ENCODE peak calls at places on chromosomes 2 and 18, in nine cellular contexts. E is neural progenitor cell, S is left lung, M is right lobe of liver, Q is pancreas, I is type B pancreatic cell, V is cardiac muscle cell, F is bronchial epithelial cell, G is fibroblast of lung. Z is an unnamed sample.

GRCh38 chr2:52659536-52659935 is 1108.1 kb upstream of the CHAC2 start:
- DNase-seq in E (no peak), S (no peak), M (no peak), Q (no peak), I (no peak), V (no peak), F (no peak), G (peak), Z (no peak)

GRCh38 chr18:5294113-5294617 is 1.4 kb downstream of the ZBTB14 start:
- DNase-seq in E (no peak), S (no peak), M (peak), Q (peak), I (no peak), V (no peak), F (no peak), G (peak), Z (no peak)

GRCh38 chr2:29688429-29688828 is 233.0 kb downstream of the ALK start:
- DNase-seq in E (no peak), S (no peak), M (no peak), Q (no peak), I (no peak), V (no peak), F (no peak), G (no peak), Z (no peak)

GRCh38 chr2:280655-281110 is 7.2 kb downstream of the ALKAL2 start:
- DNase-seq in E (no peak), S (no peak), M (no peak), Q (peak), I (no peak), V (no peak), F (no peak), G (no peak), Z (no peak)

GRCh38 chr2:1748741-1749488 is 4.6 kb upstream of the PXDN start:
- DNase-seq in E (no peak), S (no peak), M (no peak), Q (peak), I (no peak), V (no peak), F (no peak), G (peak), Z (peak)

GRCh38 chr18:27843783-27844415 is 333.0 kb downstream of the CDH2 start:
- DNase-seq in E (no peak), S (no peak), M (no peak), Q (no peak), I (no peak), V (no peak), F (peak), G (peak), Z (no peak)

GRCh38 chr2:230582851-230583283 is 129.8 kb upstream of the CAB39 start:
- DNase-seq in E (no peak), S (no peak), M (no peak), Q (no peak), I (no peak), V (no peak), F (peak), G (peak), Z (no peak)

GRCh38 chr2:48496867-48497266 is 33.1 kb upstream of the STON1 start:
- DNase-seq in E (no peak), S (no peak), M (no peak), Q (no peak), I (no peak), V (no peak), F (no peak), G (peak), Z (no peak)

GRCh38 chr2:200703132-200703925 is 108.4 kb upstream of the BZW1 start:
- DNase-seq in E (peak), S (no peak), M (no peak), Q (peak), I (no peak), V (peak), F (peak), G (peak), Z (no peak)

GRCh38 chr2:35199298-35199697 is 1156.3 kb upstream of the CRIM1 start:
- DNase-seq in E (no peak), S (no peak), M (no peak), Q (no peak), I (no peak), V (no peak), F (no peak), G (no peak), Z (no peak)

GRCh38 chr2:25043241-25043867 is 1.5 kb downstream of the EFR3B start:
- DNase-seq in E (peak), S (no peak), M (no peak), Q (no peak), I (no peak), V (peak), F (peak), G (peak), Z (peak)

GRCh38 chr2:239884051-239884405 is 141.1 kb downstream of the NDUFA10 start:
- DNase-seq in E (no peak), S (no peak), M (no peak), Q (no peak), I (peak), V (no peak), F (no peak), G (no peak), Z (no peak)

GRCh38 chr2:26846334-26846863 is 1.5 kb upstream of the DPYSL5 start:
- DNase-seq in E (peak), S (peak), M (peak), Q (peak), I (peak), V (peak), F (peak), G (peak), Z (peak)

GRCh38 chr18:13427354-13427753 is 208.8 kb downstream of the LDLRAD4 start:
- DNase-seq in E (no peak), S (no peak), M (no peak), Q (no peak), I (no peak), V (no peak), F (no peak), G (no peak), Z (no peak)

GRCh38 chr2:182717451-182718215 is 1.6 kb downstream of the DNAJC10 start:
- DNase-seq in E (no peak), S (no peak), M (no peak), Q (no peak), I (no peak), V (no peak), F (no peak), G (no peak), Z (no peak)

GRCh38 chr18:49212819-49213218 is 247.6 kb downstream of the DYM start:
- DNase-seq in E (no peak), S (no peak), M (no peak), Q (no peak), I (no peak), V (no peak), F (no peak), G (peak), Z (no peak)

GRCh38 chr18:74334242-74334893 is 18.7 kb downstream of the C18orf63 start:
- DNase-seq in E (no peak), S (no peak), M (no peak), Q (no peak), I (no peak), V (no peak), F (no peak), G (no peak), Z (no peak)

GRCh38 chr18:74329688-74330205 is 14.1 kb downstream of the C18orf63 start:
- DNase-seq in E (no peak), S (no peak), M (no peak), Q (no peak), I (no peak), V (no peak), F (no peak), G (no peak), Z (no peak)

GRCh38 chr18:74333091-74333490 is 17.5 kb downstream of the C18orf63 start:
- DNase-seq in E (no peak), S (no peak), M (no peak), Q (no peak), I (no peak), V (no peak), F (no peak), G (no peak), Z (no peak)

GRCh38 chr18:74328196-74328595 is 12.6 kb downstream of the C18orf63 start:
- DNase-seq in E (no peak), S (no peak), M (no peak), Q (no peak), I (no peak), V (no peak), F (no peak), G (no peak), Z (no peak)

GRCh38 chr18:74331404-74331803 is 15.8 kb downstream of the C18orf63 start:
- DNase-seq in E (peak), S (no peak), M (no peak), Q (no peak), I (no peak), V (peak), F (peak), G (peak), Z (no peak)
- TF ChIP-seq CTCF in E (peak), S (peak), M (peak), Q (no peak), I (peak), V (peak), F (peak), G (peak), Z (no peak)

DNA sequence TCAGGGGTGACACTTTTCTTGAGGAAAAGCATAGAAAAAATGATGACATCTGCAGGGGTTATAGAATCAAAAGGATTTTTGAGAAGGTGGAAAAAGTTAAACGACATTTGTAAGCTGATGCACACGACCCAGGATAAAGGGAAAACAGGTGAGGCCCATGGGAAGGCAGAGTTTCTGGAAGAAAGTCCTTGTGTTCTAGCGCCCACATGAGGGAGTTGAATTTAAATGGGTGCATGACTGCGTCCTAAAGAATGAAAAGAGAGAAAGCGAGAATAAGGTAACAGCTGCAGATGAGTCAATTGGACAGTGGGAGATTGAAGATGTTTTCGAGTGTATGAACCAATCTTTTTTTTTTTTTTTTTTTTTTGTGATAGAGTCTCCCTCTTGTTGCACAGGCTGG is 158.1 kb downstream of the GALR1 start:
- DNase-seq in E (no peak), S (no peak), M (no peak), Q (no peak), I (no peak), V (no peak), F (no peak), G (no peak), Z (no peak)
- TF ChIP-seq CTCF in E (peak), S (no peak), M (no peak), Q (no peak), I (no peak), V (no peak), F (no peak), G (no peak), Z (no peak)

GRCh38 chr2:191303349-191304005 is 58.3 kb downstream of the MYO1B start:
- DNase-seq in E (no peak), S (no peak), M (no peak), Q (no peak), I (no peak), V (no peak), F (peak), G (no peak), Z (no peak)

GRCh38 chr2:191299866-191300265 is 54.7 kb downstream of the MYO1B start:
- DNase-seq in E (no peak), S (no peak), M (no peak), Q (no peak), I (no peak), V (no peak), F (no peak), G (no peak), Z (no peak)

GRCh38 chr2:191304939-191305875 is 60.0 kb downstream of the MYO1B start:
- DNase-seq in E (peak), S (no peak), M (no peak), Q (no peak), I (no peak), V (no peak), F (peak), G (peak), Z (no peak)

GRCh38 chr2:191301971-191302370 is 56.8 kb downstream of the MYO1B start:
- DNase-seq in E (no peak), S (no peak), M (no peak), Q (no peak), I (no peak), V (peak), F (no peak), G (no peak), Z (no peak)

DNA sequence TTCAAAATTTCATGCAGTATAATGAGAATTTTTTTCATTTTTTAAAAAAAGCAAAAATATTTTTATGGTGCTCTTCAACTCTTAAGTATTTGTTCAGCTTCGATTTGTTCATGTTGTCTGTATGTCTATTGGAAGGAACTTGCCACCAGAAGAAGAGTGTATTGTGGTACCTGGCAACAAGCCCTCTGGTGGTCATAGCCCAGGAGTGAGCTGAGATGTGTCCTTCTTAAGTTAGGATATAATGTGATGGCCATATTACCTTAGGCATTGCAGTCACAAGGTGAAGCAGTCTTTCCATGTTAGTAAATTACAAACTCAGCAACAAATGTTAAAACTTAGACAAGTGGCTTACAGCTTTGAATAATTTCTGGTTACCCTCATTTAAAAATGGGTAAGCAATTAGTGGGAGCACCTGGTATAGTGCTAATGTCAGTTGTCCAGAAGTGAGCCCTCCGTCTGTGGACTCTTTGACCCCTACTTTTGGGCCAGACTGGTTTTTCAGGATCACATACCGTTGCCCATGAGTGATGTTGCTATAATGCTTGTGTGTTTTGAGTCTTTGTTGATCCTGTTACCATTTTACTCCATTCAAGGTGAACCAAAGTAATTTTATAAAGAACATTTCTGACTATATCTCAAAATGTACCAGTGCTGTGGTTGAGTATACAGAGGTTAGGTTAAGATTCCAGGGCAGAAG is 57.4 kb downstream of the MYO1B start:
- DNase-seq in E (peak), S (no peak), M (no peak), Q (no peak), I (no peak), V (peak), F (peak), G (no peak), Z (no peak)
- TF ChIP-seq CTCF in E (peak), S (no peak), M (no peak), Q (no peak), I (peak), V (peak), F (peak), G (no peak), Z (peak)

GRCh38 chr2:238160206-238161129 is 1.7 kb downstream of the ERFE start:
- DNase-seq in E (peak), S (no peak), M (no peak), Q (no peak), I (no peak), V (peak), F (no peak), G (no peak), Z (no peak)
- TF ChIP-seq CTCF in E (peak), S (no peak), M (peak), Q (no peak), I (peak), V (peak), F (peak), G (peak), Z (no peak)

DNA sequence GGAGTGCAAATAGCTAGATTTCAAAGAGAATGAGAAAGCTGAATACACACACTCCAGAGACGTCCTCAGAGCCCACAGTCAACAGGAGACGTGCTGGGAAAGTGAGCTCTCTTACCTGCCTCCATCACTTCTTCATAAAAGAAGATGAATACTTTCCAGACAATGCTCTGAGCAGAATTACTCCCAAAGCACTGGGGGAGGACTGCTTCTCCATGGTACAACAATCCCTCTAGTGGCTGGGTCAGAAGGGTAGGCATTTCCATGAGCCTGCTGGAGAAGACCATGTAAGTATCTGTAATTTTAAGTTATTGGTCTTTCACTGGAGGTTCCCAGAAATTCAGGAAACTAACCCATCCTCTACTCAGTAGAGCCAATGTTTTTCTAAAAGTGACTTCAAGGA is 190.3 kb downstream of the RBM43 start:
- DNase-seq in E (peak), S (no peak), M (no peak), Q (no peak), I (no peak), V (peak), F (peak), G (peak), Z (no peak)
- TF ChIP-seq CTCF in E (peak), S (no peak), M (peak), Q (no peak), I (peak), V (peak), F (peak), G (peak), Z (no peak)

GRCh38 chr2:42905341-42906114 is 113.1 kb upstream of the HAAO start:
- DNase-seq in E (no peak), S (no peak), M (no peak), Q (no peak), I (no peak), V (no peak), F (no peak), G (peak), Z (no peak)
- TF ChIP-seq CTCF in E (no peak), S (no peak), M (no peak), Q (no peak), I (no peak), V (peak), F (no peak), G (peak), Z (no peak)

DNA sequence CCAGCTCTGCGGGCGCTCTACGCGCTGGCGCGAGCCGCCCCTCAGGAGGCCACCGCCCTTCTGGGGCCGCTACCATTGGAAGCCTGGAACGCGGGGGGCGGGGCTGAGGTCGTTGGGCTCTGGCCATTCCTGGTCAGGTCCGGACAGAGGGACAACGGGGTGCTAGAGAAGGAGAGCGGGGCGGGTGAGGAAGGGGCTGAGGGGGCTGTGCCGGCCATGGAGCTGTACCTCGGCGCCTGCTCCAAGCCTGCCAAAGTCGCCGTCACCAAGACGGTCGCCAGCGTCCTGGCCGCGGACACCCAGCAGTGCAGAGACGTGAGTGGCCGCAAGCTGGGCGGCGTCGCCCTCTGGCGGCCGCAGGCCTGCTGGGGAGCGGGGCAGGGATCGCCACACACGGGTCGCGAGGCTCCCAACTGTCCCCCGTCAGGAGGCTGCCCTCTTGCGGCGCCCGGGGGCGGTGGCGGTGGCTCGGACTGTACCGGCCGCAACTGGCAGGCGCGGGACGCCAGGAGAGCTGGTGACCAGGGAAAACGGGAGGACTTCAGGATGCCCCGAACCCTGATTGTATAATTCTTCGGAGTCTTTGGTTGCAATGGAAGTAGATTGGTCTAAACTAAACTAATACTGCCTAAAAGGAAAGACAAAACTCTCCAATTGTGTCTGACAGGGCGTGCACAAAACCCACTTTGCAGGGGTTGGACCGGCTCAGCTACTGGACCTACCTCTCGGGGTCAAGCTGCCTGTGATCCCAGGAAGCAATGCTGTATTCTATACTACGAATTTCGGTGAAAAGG is at the start of gene FSIP2:
- DNase-seq in E (peak), S (peak), M (peak), Q (peak), I (peak), V (peak), F (peak), G (peak), Z (peak)
- TF ChIP-seq CTCF in E (peak), S (peak), M (peak), Q (peak), I (peak), V (peak), F (peak), G (peak), Z (peak)

GRCh38 chr2:128169497-128169896 is 78.5 kb downstream of the UGGT1 start:
- DNase-seq in E (no peak), S (no peak), M (no peak), Q (no peak), I (no peak), V (no peak), F (no peak), G (no peak), Z (no peak)

GRCh38 chr2:128169933-128170709 is 79.1 kb downstream of the UGGT1 start:
- DNase-seq in E (no peak), S (no peak), M (no peak), Q (no peak), I (no peak), V (no peak), F (no peak), G (no peak), Z (no peak)

GRCh38 chr2:128169094-128169493 is 78.1 kb downstream of the UGGT1 start:
- DNase-seq in E (no peak), S (no peak), M (no peak), Q (no peak), I (no peak), V (no peak), F (no peak), G (no peak), Z (no peak)

GRCh38 chr2:128170776-128171175 is 79.8 kb downstream of the UGGT1 start:
- DNase-seq in E (no peak), S (no peak), M (no peak), Q (no peak), I (no peak), V (no peak), F (no peak), G (no peak), Z (no peak)

DNA sequence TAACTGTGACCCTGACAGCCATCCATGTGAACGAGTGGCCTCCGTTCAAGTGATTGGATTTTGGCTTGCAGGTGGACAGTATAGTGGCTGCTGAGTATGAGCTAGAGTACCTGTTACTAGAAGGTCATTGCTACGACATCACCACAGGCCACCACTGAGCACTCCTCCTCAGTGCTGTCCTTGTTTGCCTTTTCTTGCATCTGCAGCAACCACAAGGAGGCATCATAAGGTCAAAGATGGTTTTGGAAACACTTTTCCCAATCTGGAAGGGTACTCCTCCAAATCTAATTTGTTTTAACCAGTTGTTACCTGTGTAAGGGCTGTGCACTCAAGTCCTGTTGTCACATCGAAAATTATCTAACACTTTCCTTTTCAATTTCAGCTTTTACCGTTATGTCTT is 81.2 kb downstream of the UGGT1 start:
- DNase-seq in E (peak), S (no peak), M (no peak), Q (no peak), I (no peak), V (no peak), F (no peak), G (no peak), Z (no peak)
- TF ChIP-seq CTCF in E (peak), S (no peak), M (peak), Q (no peak), I (peak), V (peak), F (peak), G (peak), Z (no peak)